ENCODE peak calls at places on chromosome 11, in four cellular contexts. F, E, G and T are unnamed samples.

GRCh38 chr11:132357811-132358572 is 987.6 kb downstream of the NTM start:
- DNase-seq in F (no peak), G (no peak), E (no peak), T (no peak)

GRCh38 chr11:119664701-119665420 is 64.1 kb downstream of the NECTIN1 start:
- DNase-seq in F (no peak), E (no peak), G (no peak), T (no peak)

GRCh38 chr11:120749389-120749788 is 237.8 kb downstream of the GRIK4 start:
- DNase-seq in E (no peak), F (no peak), G (no peak), T (no peak)

GRCh38 chr11:36292311-36292722 is 3.1 kb upstream of the COMMD9 start:
- DNase-seq in F (peak), G (no peak), E (no peak), T (no peak)

GRCh38 chr11:33296695-33297094 is 39.5 kb downstream of the HIPK3 start:
- DNase-seq in F (no peak), E (no peak), G (no peak), T (no peak)

GRCh38 chr11:62922189-62922589 is 1.0 kb upstream of the CHRM1 start:
- DNase-seq in G (no peak), E (no peak), F (no peak), T (no peak)

GRCh38 chr11:96200243-96200642 is 142.8 kb downstream of the MAML2 start:
- DNase-seq in G (no peak), E (no peak), F (peak), T (peak)

GRCh38 chr11:126465573-126466287 is 110.2 kb downstream of the ST3GAL4 start:
- DNase-seq in F (no peak), G (no peak), E (no peak), T (no peak)